ENCODE peak calls at places on chromosomes 7 and 10, in six cellular contexts. One of them, this sample, is unnamed.

GRCh38 chr7:73432676-73433075 is 902 bp upstream of the FZD9 start:
- DNase-seq in mesenchymal stem cell: no peak
- DNase-seq in H9: no peak
- DNase-seq in trophoblast cell: no peak
- DNase-seq in neuronal stem cell: no peak
- DNase-seq in H1: no peak
- DNase-seq in this sample: no peak

GRCh38 chr10:114525368-114525949 is 121.2 kb upstream of the AFAP1L2 start:
- DNase-seq in trophoblast cell: no peak
- DNase-seq in mesenchymal stem cell: peak
- DNase-seq in H1: no peak
- DNase-seq in H9: no peak
- DNase-seq in neuronal stem cell: no peak
- DNase-seq in this sample: no peak

GRCh38 chr10:129193148-129193547 is 273.9 kb upstream of the MGMT start:
- DNase-seq in H9: no peak
- DNase-seq in H1: peak
- DNase-seq in mesenchymal stem cell: no peak
- DNase-seq in neuronal stem cell: no peak
- DNase-seq in trophoblast cell: peak
- DNase-seq in this sample: no peak

GRCh38 chr10:3090914-3091313 is 23.6 kb downstream of the PFKP start:
- DNase-seq in H1: no peak
- DNase-seq in neuronal stem cell: no peak
- DNase-seq in trophoblast cell: no peak
- DNase-seq in H9: no peak
- DNase-seq in mesenchymal stem cell: no peak
- DNase-seq in this sample: peak

GRCh38 chr7:959271-959670 is 4.8 kb upstream of the ADAP1 start:
- DNase-seq in mesenchymal stem cell: no peak
- DNase-seq in trophoblast cell: no peak
- DNase-seq in neuronal stem cell: no peak
- DNase-seq in H1: no peak
- DNase-seq in H9: peak
- DNase-seq in this sample: no peak

GRCh38 chr10:127906548-127907377 is at the start of gene PTPRE:
- DNase-seq in H9: peak
- DNase-seq in trophoblast cell: peak
- DNase-seq in mesenchymal stem cell: peak
- DNase-seq in H1: peak
- DNase-seq in neuronal stem cell: peak
- DNase-seq in this sample: peak

GRCh38 chr10:17023386-17024298 is 106.0 kb downstream of the CUBN start:
- DNase-seq in trophoblast cell: peak
- DNase-seq in mesenchymal stem cell: peak
- DNase-seq in H9: peak
- DNase-seq in H1: no peak
- DNase-seq in neuronal stem cell: no peak
- DNase-seq in this sample: peak

GRCh38 chr7:514651-515598 is 4.7 kb downstream of the PDGFA start:
- DNase-seq in H1: no peak
- DNase-seq in H9: peak
- DNase-seq in neuronal stem cell: peak
- DNase-seq in mesenchymal stem cell: peak
- DNase-seq in trophoblast cell: no peak
- DNase-seq in this sample: no peak

GRCh38 chr10:35394934-35395333 is 58.6 kb downstream of the CCNY start:
- DNase-seq in neuronal stem cell: no peak
- DNase-seq in H9: no peak
- DNase-seq in H1: no peak
- DNase-seq in mesenchymal stem cell: no peak
- DNase-seq in trophoblast cell: no peak
- DNase-seq in this sample: no peak

DNA sequence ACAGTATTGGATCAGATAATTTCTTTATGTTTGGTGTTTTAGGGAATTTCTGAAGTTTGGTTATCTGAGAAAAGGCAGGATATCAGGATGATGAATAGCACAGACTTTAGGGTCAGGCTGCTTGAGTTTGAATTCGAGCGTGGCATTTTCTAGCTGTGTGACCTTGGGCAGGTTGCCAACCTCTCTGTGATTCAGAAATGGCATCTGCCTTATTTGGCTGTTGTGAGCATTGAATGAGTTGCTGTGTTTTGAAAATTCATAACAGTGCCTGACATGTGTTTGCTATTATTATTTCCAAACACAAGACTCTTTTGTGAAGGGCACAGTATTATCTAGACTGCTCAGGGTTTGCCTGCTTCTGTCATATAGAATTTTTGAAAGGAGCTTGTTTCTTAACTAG is 66.9 kb downstream of the NXPH1 start:
- DNase-seq in H1: no peak
- DNase-seq in trophoblast cell: no peak
- DNase-seq in mesenchymal stem cell: no peak
- DNase-seq in neuronal stem cell: no peak
- DNase-seq in H9: no peak
- DNase-seq in this sample: no peak
- H4K91ac ChIP-seq in H1: no peak
- H4K91ac ChIP-seq in trophoblast cell: no peak
- H4K91ac ChIP-seq in mesenchymal stem cell: no peak
- H4K91ac ChIP-seq in neuronal stem cell: no peak
- H4K91ac ChIP-seq in H9: no peak
- H4K91ac ChIP-seq in this sample: no peak

GRCh38 chr7:46170021-46170420 is 248.9 kb upstream of the IGFBP3 start:
- DNase-seq in H9: no peak
- DNase-seq in neuronal stem cell: no peak
- DNase-seq in H1: no peak
- DNase-seq in mesenchymal stem cell: no peak
- DNase-seq in trophoblast cell: no peak
- DNase-seq in this sample: no peak

GRCh38 chr7:46170792-46171191 is 249.7 kb upstream of the IGFBP3 start:
- DNase-seq in neuronal stem cell: no peak
- DNase-seq in H1: no peak
- DNase-seq in H9: no peak
- DNase-seq in mesenchymal stem cell: no peak
- DNase-seq in trophoblast cell: no peak
- DNase-seq in this sample: peak

GRCh38 chr7:46174192-46174572 is 253.1 kb upstream of the IGFBP3 start:
- DNase-seq in mesenchymal stem cell: no peak
- DNase-seq in neuronal stem cell: no peak
- DNase-seq in H1: no peak
- DNase-seq in trophoblast cell: no peak
- DNase-seq in H9: no peak
- DNase-seq in this sample: no peak

GRCh38 chr7:46175221-46175620 is 254.1 kb upstream of the IGFBP3 start:
- DNase-seq in trophoblast cell: no peak
- DNase-seq in mesenchymal stem cell: no peak
- DNase-seq in H9: no peak
- DNase-seq in H1: no peak
- DNase-seq in neuronal stem cell: no peak
- DNase-seq in this sample: no peak

DNA sequence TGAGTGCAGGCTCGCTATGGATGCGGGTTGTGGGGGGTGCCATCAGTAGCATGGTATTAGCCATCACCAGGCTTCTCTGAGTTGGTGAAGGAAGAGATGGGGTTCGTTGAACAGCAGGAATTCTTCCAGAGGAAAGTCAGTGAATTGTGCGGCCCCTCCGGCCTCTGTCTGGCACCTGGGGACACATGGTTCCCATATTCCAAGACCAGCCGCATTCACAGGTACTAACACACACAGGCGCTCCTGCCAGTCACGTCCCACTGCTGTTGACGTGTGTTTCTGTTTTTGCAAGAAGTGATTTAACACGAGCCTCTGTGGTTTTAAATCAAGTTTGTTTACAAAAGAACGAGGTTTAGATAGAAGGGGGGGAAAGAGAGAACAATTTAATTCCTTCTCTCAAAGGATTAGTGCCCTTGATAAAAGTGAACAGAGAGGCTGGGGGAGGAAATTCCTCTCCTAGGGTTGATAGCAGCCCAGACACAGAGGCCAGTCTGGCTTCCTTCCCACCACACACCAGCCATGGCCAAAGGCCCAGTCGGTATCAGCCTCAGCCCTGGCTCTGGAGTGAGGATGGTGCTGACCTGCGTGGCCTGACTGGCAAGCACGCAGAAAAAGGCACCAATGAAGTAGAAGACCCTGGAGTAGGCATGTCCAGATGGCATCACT is 252.6 kb upstream of the IGFBP3 start:
- DNase-seq in H9: no peak
- DNase-seq in mesenchymal stem cell: no peak
- DNase-seq in neuronal stem cell: no peak
- DNase-seq in H1: no peak
- DNase-seq in trophoblast cell: no peak
- DNase-seq in this sample: no peak
- H2AFZ ChIP-seq in H9: no peak
- H2AFZ ChIP-seq in mesenchymal stem cell: no peak
- H2AFZ ChIP-seq in neuronal stem cell: no peak
- H2AFZ ChIP-seq in H1: no peak
- H2AFZ ChIP-seq in trophoblast cell: no peak
- H2AFZ ChIP-seq in this sample: peak

GRCh38 chr7:18534481-18534880 is 38.9 kb downstream of the HDAC9 start:
- DNase-seq in H9: no peak
- DNase-seq in trophoblast cell: no peak
- DNase-seq in H1: no peak
- DNase-seq in mesenchymal stem cell: no peak
- DNase-seq in neuronal stem cell: no peak
- DNase-seq in this sample: no peak
- H3K4me2 ChIP-seq in H9: no peak
- H3K4me2 ChIP-seq in trophoblast cell: no peak
- H3K4me2 ChIP-seq in H1: no peak
- H3K4me2 ChIP-seq in mesenchymal stem cell: no peak
- H3K4me2 ChIP-seq in neuronal stem cell: no peak
- H3K4me2 ChIP-seq in this sample: no peak

DNA sequence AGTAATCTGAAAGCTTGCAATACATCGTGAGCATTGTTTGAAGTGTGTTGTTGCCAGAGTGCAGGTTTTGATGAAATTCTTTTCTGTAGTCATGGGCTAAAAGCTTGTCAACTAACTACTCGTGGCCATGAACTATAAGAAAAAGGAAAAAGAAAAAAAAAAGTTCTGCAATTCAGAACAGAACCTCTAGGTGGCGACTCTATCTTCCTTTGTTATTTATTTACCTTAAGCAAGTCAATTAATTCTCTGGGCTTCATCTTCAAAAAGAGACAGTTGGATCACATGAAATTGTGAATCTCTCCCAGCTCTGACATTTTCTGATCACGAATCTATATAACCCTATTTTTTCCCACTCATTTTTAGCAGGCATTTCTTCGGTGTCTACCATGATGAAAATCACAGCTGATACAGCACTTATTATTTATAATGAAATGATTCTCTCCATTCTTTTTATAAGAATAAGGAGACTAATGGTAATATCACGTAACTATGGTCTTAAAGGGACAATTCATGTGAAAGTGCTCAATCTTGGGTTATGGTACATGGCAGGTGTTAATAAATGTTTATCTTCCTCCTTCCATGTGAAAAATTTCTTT is 18.8 kb downstream of the TMEM196 start:
- DNase-seq in H1: no peak
- DNase-seq in H9: no peak
- DNase-seq in neuronal stem cell: peak
- DNase-seq in mesenchymal stem cell: peak
- DNase-seq in trophoblast cell: peak
- DNase-seq in this sample: peak
- H4K91ac ChIP-seq in H1: no peak
- H4K91ac ChIP-seq in H9: no peak
- H4K91ac ChIP-seq in neuronal stem cell: no peak
- H4K91ac ChIP-seq in mesenchymal stem cell: no peak
- H4K91ac ChIP-seq in trophoblast cell: no peak
- H4K91ac ChIP-seq in this sample: no peak

GRCh38 chr7:44258865-44259546 is 58.2 kb downstream of the YKT6 start:
- DNase-seq in neuronal stem cell: no peak
- DNase-seq in mesenchymal stem cell: no peak
- DNase-seq in H1: no peak
- DNase-seq in trophoblast cell: no peak
- DNase-seq in H9: no peak
- DNase-seq in this sample: no peak
- H2AFZ ChIP-seq in neuronal stem cell: no peak
- H2AFZ ChIP-seq in mesenchymal stem cell: no peak
- H2AFZ ChIP-seq in H1: no peak
- H2AFZ ChIP-seq in trophoblast cell: no peak
- H2AFZ ChIP-seq in H9: no peak
- H2AFZ ChIP-seq in this sample: peak